ENCODE peak calls at places on chromosomes 12 and 14, in five cellular contexts. M, K, I, D and F are unnamed samples.

GRCh38 chr12:124040286-124040685 is 67.3 kb downstream of the ZNF664 start:
- DNase-seq in M (no peak), K (peak; percentile 68), I (no peak), D (no peak), F (no peak)

GRCh38 chr12:132444957-132445883 is 44.7 kb upstream of the FBRSL1 start:
- DNase-seq in M (no peak), K (no peak), I (no peak), D (peak; percentile 78), F (no peak)

GRCh38 chr12:50964432-50964831 is 12.1 kb downstream of the HIGD1C start:
- DNase-seq in M (no peak), K (no peak), I (no peak), D (no peak), F (no peak)

GRCh38 chr12:70691018-70691672 is 53.9 kb upstream of the PTPRB start:
- DNase-seq in M (no peak), K (peak; percentile 67), I (no peak), D (no peak), F (peak; percentile 26)

GRCh38 chr14:22839159-22839779 is 2.9 kb downstream of the MMP14 start:
- DNase-seq in M (no peak), K (peak; percentile 56), I (peak; percentile 81), D (no peak), F (no peak)

GRCh38 chr14:61525293-61526011 is 169.9 kb upstream of the HIF1A start:
- DNase-seq in M (no peak), K (peak; percentile 74), I (peak; percentile 57), D (peak; percentile 89), F (peak; percentile 73)

GRCh38 chr14:32728957-32729356 is 209.7 kb upstream of the NPAS3 start:
- DNase-seq in M (no peak), K (no peak), I (no peak), D (no peak), F (no peak)

GRCh38 chr14:77027538-77028383 is 747 bp downstream of the IRF2BPL start:
- DNase-seq in M (no peak), K (peak; percentile 86), I (peak; percentile 81), D (peak; percentile 80), F (no peak)

GRCh38 chr12:120115692-120116442 is 686 bp downstream of the RAB35 start:
- DNase-seq in M (no peak), K (peak; percentile 39), I (peak; percentile 44), D (peak; percentile 73), F (no peak)

GRCh38 chr12:75774309-75775052 is 257.1 kb downstream of the PHLDA1 start:
- DNase-seq in M (no peak), K (no peak), I (peak; percentile 37), D (peak; percentile 2), F (no peak)

GRCh38 chr12:2892246-2892645 is 1.6 kb downstream of the TULP3 start:
- DNase-seq in M (no peak), K (no peak), I (no peak), D (no peak), F (no peak)

GRCh38 chr14:98103705-98104104 is 1168.3 kb downstream of the BCL11B start:
- DNase-seq in M (no peak), K (no peak), I (no peak), D (no peak), F (no peak)

GRCh38 chr12:92105676-92106075 is 40.0 kb downstream of the BTG1 start:
- DNase-seq in M (no peak), K (no peak), I (no peak), D (no peak), F (no peak)

GRCh38 chr14:58787601-58788000 is 149.8 kb downstream of the DACT1 start:
- DNase-seq in M (no peak), K (no peak), I (no peak), D (no peak), F (no peak)

GRCh38 chr14:63204407-63205280 is at the start of gene RHOJ:
- DNase-seq in M (no peak), K (peak; percentile 55), I (peak; percentile 47), D (no peak), F (no peak)

GRCh38 chr12:64671682-64672081 is 61.4 kb downstream of the RASSF3 start:
- DNase-seq in M (no peak), K (no peak), I (no peak), D (no peak), F (no peak)

GRCh38 chr12:103623716-103624115 is 36.6 kb downstream of the STAB2 start:
- DNase-seq in M (no peak), K (no peak), I (no peak), D (no peak), F (no peak)

GRCh38 chr12:19819231-19819630 is 379.9 kb downstream of the AEBP2 start:
- DNase-seq in M (no peak), K (peak; percentile 79), I (no peak), D (no peak), F (no peak)
- H3K4me3 ChIP-seq in M (no peak overlapping the region), K (no peak overlapping the region), I (no peak overlapping the region), D (no peak overlapping the region), F (no peak overlapping the region)

GRCh38 chr12:26402648-26403047 is 207.3 kb downstream of the SSPN start:
- DNase-seq in M (no peak), K (no peak), I (no peak), D (no peak), F (no peak)
- H3K4me3 ChIP-seq in M (no peak overlapping the region), K (no peak overlapping the region), I (no peak overlapping the region), D (no peak overlapping the region), F (no peak overlapping the region)

DNA sequence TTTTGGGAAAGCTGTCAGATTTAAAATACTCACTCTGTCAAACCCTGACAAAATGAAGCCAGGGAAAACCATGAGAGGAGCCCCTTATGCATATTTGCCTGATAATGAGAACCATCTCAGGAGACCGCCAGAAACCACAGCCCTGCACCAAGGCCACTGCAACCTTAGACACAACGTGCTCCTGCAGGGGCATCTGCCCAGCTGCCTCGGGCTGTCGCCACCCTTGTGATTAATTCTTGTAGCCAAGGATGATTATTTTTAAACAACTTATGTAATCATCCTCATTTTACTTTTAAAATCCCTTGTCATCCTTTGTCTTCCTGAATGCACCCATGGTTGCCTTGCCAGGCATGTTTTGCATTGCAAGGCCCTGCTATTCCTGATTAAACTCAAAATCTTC is 766.5 kb upstream of the TMEM132C start:
- DNase-seq in M (no peak), K (no peak), I (no peak), D (no peak), F (no peak)
- H3K4me3 ChIP-seq in M (no peak overlapping the region), K (no peak overlapping the region), I (no peak overlapping the region), D (no peak overlapping the region), F (no peak overlapping the region)

GRCh38 chr14:54805521-54806322 is 96.9 kb downstream of the GCH1 start:
- DNase-seq in M (peak; percentile 65), K (peak; percentile 87), I (peak; percentile 79), D (peak; percentile 81), F (peak; percentile 30)
- H3K4me3 ChIP-seq in M (peak overlapping the region; percentile 18), K (no peak overlapping the region), I (no peak overlapping the region), D (no peak overlapping the region), F (peak overlapping the region; percentile 8)

DNA sequence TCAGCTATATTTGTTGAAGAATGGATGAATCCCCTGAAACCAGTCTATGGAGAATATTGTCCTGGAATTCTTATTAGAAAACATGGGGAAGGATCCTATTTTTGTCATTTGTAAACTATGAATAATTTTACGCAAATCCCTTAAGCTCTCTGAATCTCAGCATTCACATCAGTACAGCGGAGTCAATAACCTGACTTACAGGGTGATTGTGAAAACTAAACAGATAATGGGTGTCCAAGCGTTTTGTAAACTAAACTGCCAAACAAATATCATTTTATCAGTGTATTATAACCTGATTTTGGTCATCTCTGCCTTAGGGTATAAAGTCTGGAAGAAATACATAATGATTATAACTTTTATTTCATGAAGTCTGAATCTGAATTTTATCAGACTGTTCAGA is 10.0 kb downstream of the ART4 start:
- DNase-seq in M (no peak), K (no peak), I (no peak), D (no peak), F (no peak)
- H3K4me3 ChIP-seq in M (no peak overlapping the region), K (no peak overlapping the region), I (no peak overlapping the region), D (no peak overlapping the region), F (no peak overlapping the region)

GRCh38 chr14:104863131-104863862 is 1.8 kb upstream of the CEP170B start:
- DNase-seq in M (no peak), K (no peak), I (no peak), D (no peak), F (no peak)
- H3K4me3 ChIP-seq in M (no peak overlapping the region), K (no peak overlapping the region), I (no peak overlapping the region), D (no peak overlapping the region), F (no peak overlapping the region)

DNA sequence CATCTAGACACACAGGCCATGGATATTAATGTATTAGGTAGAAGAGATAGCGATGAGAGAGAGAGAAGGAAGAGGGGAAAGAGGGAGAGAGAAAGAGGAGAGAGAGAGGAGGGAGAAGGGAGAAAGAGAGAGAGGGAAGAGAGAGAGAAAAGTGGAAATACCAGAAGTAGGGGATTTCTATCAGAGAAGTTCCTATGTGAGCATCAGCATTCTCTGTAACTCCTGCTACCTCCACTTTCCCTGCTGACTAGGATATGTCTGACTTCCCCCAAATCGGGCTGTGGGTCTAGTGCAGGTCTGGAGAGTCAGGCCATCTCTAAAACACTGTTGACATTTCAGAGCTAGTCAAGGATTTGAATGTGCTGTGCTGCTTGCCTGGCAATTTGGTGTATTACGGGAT is 3.6 kb downstream of the ARHGDIB start:
- DNase-seq in M (no peak), K (no peak), I (no peak), D (no peak), F (no peak)
- H3K4me3 ChIP-seq in M (no peak overlapping the region), K (no peak overlapping the region), I (no peak overlapping the region), D (peak overlapping the region; percentile 98), F (no peak overlapping the region)

GRCh38 chr12:27971606-27972005 is 927 bp downstream of the PTHLH start:
- DNase-seq in M (no peak), K (no peak), I (no peak), D (no peak), F (no peak)
- H3K4me3 ChIP-seq in M (no peak overlapping the region), K (no peak overlapping the region), I (no peak overlapping the region), D (no peak overlapping the region), F (no peak overlapping the region)

GRCh38 chr14:20782280-20782890 is 1.3 kb downstream of the RNASE6 start:
- DNase-seq in M (no peak), K (peak; percentile 16), I (no peak), D (peak; percentile 64), F (no peak)
- H3K4me3 ChIP-seq in M (no peak overlapping the region), K (no peak overlapping the region), I (no peak overlapping the region), D (peak overlapping the region; percentile 62), F (no peak overlapping the region)